ENCODE peak calls at places on chromosomes 11 and 22, in seven cellular contexts. P, M, G, T, C, S and J are unnamed samples.

GRCh38 chr11:63845305-63845704 is 6.4 kb downstream of the MARK2 start:
- DNase-seq in P (no peak), G (no peak), T (no peak), C (no peak), S (no peak), M (peak), J (no peak)

GRCh38 chr11:115941481-115941993 is 437.3 kb upstream of the CADM1 start:
- DNase-seq in M (peak), G (peak), C (no peak), S (peak), P (no peak), T (no peak), J (peak)

GRCh38 chr22:17368144-17368726 is 1.0 kb upstream of the CECR2 start:
- DNase-seq in C (no peak), M (no peak), T (no peak), P (no peak), G (no peak), S (no peak), J (no peak)

GRCh38 chr22:49527611-49528419 is 299.9 kb downstream of the BRD1 start:
- DNase-seq in T (no peak), P (no peak), S (no peak), M (no peak), G (no peak), C (no peak), J (no peak)

GRCh38 chr11:131581006-131581405 is 210.6 kb downstream of the NTM start:
- DNase-seq in P (no peak), T (no peak), G (no peak), S (no peak), M (no peak), C (no peak), J (no peak)

GRCh38 chr11:40321537-40321936 is 1137.9 kb downstream of the LRRC4C start:
- DNase-seq in P (no peak), C (no peak), G (no peak), M (no peak), S (no peak), T (no peak), J (no peak)

GRCh38 chr22:29820941-29821789 is 16.9 kb downstream of the ASCC2 start:
- DNase-seq in T (no peak), P (no peak), G (peak), C (peak), M (peak), S (peak), J (no peak)

GRCh38 chr11:13376838-13377237 is 86.2 kb downstream of the BTBD10 start:
- DNase-seq in G (no peak), S (no peak), T (no peak), M (no peak), P (no peak), C (no peak), J (no peak)

DNA sequence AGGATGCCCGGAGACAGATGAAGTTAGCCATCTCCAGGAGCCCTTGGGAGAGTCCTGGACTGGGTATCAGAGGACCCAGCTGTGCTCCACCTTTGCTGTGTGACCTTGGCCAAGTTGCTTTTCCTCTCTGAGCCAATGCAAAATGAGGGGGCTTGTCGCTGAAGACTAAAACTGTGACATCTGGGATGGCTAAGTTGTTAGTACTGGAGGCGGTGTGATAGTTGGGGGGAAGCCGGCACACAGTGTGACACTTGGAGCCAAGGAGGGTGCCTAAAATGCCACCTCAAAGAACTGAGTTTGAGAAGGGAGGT is 481 bp downstream of the INPP5J start:
- DNase-seq in S (no peak), C (no peak), G (no peak), T (no peak), P (no peak), M (no peak), J (no peak)
- H3K27ac ChIP-seq in S (peak), C (peak), G (no peak), T (no peak), P (no peak), M (no peak), J (peak)

GRCh38 chr11:72720806-72721205 is 31.4 kb downstream of the ARAP1 start:
- DNase-seq in T (peak), P (no peak), S (no peak), M (no peak), G (no peak), C (no peak), J (no peak)

GRCh38 chr11:72719551-72719950 is 32.7 kb downstream of the ARAP1 start:
- DNase-seq in M (no peak), P (no peak), C (no peak), T (no peak), S (no peak), G (no peak), J (no peak)

GRCh38 chr11:72719144-72719543 is 33.1 kb downstream of the ARAP1 start:
- DNase-seq in G (no peak), M (peak), P (no peak), C (no peak), S (peak), T (peak), J (no peak)

GRCh38 chr11:72721276-72721675 is 30.9 kb downstream of the ARAP1 start:
- DNase-seq in M (no peak), C (no peak), P (no peak), G (no peak), T (no peak), S (no peak), J (no peak)

DNA sequence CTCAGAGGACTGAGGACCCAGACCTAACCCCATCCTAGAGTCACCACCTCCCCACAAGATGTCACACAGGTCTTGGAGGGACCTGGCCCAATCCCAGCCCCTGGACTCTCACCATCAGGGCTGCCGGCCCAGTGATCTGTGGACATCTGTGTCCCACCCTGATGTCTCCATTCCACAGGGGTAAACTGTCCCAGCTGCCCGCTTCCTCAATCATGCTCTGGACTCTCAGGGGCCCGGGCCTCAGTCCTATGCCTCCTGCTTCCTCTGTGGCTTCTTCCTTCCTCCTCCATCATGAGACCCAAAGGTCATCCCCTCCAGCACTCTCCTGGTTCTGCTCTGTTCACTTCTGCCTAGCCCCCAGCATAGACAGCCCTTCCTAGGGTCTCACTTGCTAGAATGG is 32.2 kb downstream of the ARAP1 start:
- DNase-seq in M (no peak), S (peak), G (no peak), T (peak), C (no peak), P (no peak), J (no peak)
- H3K27ac ChIP-seq in M (no peak), S (peak), G (no peak), T (peak), C (peak), P (peak), J (peak)

DNA sequence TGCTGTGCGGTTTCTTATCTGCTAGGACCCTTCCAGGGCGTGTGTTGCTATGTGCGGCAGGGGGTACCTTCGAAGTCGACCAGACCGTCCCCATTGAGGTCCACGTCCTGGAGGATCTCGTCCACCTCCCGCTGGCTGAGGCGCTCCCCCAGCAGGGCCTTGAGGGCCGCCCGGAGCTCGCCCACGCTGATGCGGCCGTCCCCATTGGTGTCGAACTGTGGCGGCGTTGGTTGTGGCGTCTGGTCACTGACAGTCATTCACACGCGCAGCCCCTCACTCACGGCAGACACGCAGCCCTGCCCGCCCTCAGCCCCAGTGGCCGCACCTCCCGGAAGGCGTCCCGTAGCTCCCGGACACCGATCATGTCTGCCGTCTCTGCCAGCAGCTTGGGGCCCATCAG is 3.5 kb downstream of the CABP2 start:
- DNase-seq in C (no peak), P (no peak), G (no peak), T (no peak), S (no peak), M (no peak), J (no peak)
- H3K27ac ChIP-seq in C (no peak), P (no peak), G (no peak), T (no peak), S (no peak), M (no peak), J (no peak)

GRCh38 chr11:122023614-122024250 is 92.3 kb downstream of the BLID start:
- DNase-seq in C (no peak), S (no peak), G (no peak), M (no peak), T (no peak), P (no peak), J (no peak)
- H3K27ac ChIP-seq in C (no peak), S (no peak), G (no peak), M (no peak), T (no peak), P (no peak), J (peak)

DNA sequence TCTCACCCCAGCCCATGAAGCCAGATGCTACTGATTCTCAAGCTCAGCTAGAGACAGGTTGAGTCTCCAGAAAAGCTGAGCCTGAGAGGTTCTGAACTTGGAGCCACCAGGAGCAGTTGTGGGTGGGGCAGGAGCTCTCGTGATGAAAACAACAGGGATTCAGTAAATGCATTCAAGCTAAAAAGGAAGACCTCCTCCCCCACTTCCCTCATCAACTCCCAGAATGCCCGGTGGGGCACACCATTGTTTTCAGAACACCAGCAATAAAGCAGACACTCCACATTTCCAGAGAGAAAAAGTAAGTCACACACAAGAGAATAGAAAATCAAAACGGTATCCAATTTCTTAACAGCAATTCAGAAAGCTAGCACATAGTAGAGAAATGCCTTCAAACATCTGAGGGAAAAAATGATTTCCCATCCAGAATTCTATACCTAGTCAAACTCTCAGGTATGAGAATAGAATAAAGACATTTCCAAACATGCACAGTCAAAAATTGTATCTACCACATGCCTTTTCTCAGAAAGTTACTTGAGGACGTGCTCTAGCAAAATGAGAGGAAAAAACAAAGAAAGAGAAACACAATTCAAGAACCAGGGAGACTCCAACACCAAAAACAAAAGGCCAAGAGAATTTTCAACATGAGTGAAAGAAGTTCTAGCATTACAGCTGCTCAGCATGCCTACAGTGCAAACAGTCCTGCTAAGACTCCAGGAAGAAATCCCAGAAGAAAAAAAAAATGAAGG is 56.8 kb downstream of the CDKN1C start:
- DNase-seq in P (no peak), T (peak), S (peak), C (no peak), M (no peak), G (no peak), J (no peak)
- H3K27ac ChIP-seq in P (no peak), T (no peak), S (peak), C (peak), M (no peak), G (no peak), J (no peak)

GRCh38 chr11:125146232-125146631 is 18.3 kb upstream of the PKNOX2 start:
- DNase-seq in C (no peak), G (no peak), P (no peak), T (no peak), M (no peak), S (no peak), J (no peak)

GRCh38 chr11:125138966-125139365 is 25.6 kb upstream of the PKNOX2 start:
- DNase-seq in T (no peak), G (no peak), P (no peak), C (no peak), M (no peak), S (no peak), J (no peak)

GRCh38 chr11:125141178-125141577 is 23.4 kb upstream of the PKNOX2 start:
- DNase-seq in C (no peak), T (no peak), P (no peak), G (no peak), S (no peak), M (no peak), J (no peak)

GRCh38 chr11:125140251-125140650 is 24.3 kb upstream of the PKNOX2 start:
- DNase-seq in G (no peak), C (no peak), P (no peak), T (no peak), S (no peak), M (no peak), J (no peak)

DNA sequence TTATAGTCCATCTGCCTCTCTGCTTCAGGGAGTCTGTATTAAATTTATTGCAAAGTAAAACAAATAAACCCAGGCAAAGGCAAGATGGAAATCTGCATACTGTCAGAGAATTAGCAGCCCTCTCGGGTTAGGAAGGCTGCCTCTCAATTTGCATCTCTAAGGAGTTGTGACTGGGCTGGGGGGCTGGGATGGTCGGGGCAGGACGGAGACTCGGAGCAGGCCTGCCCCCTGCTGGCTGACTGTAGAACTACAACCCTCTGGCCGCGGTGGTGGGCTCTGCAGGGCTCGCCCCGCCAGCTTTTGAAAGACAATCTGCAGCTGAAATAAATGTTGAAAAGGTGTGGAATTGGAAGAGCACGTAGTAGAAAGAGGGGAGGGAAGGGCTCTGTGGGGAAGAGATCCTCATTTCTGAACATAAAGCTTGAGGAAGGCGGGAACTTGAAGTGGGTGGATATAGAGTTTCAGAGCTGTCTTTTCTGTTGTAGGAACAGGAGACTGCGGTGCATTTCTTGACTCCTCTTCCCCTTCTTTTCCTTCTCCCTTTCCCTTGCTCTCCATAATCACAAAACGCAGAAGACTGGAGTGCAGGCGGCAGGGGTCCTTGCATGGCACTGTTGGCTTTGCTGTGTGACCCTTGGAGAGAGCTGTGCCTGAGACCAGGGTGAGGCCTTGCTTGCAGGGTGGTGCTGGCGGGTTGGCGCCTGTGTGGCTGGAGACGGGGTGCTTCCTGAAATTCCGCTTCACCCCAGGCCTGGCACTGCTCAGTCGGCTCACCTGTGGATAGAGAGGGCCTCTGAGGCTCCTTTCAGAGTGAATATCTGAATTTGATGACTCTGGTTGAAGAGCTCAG is 22.6 kb upstream of the PKNOX2 start:
- DNase-seq in T (no peak), P (peak), C (peak), M (peak), G (no peak), S (peak), J (no peak)
- H3K27ac ChIP-seq in T (no peak), P (no peak), C (no peak), M (no peak), G (no peak), S (no peak), J (no peak)

DNA sequence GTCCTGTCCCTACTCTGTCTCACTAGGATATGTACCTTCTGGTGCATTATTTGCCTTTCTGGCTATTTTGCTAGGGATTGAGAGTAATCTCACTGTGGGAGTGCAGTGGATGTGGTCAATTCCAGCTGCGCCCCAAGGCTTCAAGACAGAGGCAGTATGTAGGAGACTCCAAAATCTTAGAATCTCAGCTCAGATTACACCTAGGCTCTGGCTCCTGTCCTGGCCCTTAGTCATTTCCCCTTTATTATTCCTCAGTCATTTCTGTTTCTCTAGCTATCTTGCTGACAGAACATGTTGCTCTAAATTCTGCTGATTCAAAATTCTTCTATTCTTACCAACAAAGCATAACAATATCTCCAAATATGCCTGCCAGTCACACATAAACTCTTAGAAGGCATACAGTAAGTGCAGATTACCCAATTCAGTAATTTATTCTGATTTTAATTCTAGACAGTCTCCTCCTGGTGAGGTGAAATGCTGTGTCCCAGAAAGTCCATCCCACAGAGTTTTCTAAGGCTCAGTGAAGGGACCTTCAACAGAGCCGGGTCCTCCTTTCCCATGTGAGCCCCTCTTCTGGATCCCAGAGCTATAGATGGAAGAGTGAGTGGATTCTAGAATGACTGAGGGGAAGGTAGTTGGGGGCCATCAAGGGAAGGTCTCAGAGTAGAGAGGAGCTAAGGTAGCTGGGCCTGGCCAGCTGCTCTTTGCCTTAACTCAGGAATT is 24.3 kb upstream of the GLYATL1 start:
- DNase-seq in S (no peak), C (no peak), G (no peak), P (no peak), M (no peak), T (no peak), J (no peak)
- H3K27ac ChIP-seq in S (no peak), C (no peak), G (no peak), P (no peak), M (no peak), T (no peak), J (no peak)

DNA sequence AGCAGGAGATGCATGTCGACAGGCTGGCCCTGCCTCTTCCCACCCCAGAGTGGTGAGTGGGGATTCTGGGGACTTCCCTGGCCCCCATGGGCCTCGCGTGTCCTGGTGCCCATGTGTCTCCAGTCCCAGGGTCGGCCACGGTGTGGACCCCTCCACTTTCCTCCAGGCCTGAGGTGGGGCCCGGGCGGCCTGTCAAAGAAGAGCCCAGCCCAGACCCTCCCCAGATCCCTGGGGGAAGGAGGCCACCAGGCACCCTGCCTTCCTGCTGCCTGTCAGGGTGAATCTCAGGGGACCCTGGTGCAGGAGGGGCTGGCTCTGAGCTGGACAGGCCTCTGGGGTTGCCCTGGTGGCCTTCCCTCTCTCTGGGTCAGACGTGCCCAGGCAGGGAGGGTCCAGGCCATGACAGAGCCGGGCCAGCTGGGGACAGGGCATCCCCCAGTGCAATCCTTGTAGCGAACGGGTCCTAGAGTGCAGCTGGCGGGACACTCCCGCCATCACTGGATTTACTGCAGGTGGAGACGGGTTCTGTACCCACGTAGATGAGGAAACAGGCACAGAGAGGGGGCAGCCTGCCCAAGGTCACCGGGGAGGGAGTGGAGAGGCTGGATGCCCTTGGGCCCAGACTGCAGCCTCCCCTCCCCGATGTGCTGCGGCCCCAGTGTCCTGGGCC is 13.5 kb upstream of the MUC6 start:
- DNase-seq in T (peak), P (no peak), S (no peak), G (no peak), M (no peak), C (no peak), J (no peak)
- H3K27ac ChIP-seq in T (peak), P (no peak), S (no peak), G (no peak), M (no peak), C (no peak), J (no peak)